ENCODE peak calls at places on chromosomes 5 and 9, in seven cellular contexts. O is ascending aorta, U is DND-41, V is MM.1S, D is keratinocyte, N is suprapubic skin, E is hepatocyte. K is an unnamed sample.

GRCh38 chr5:37831821-37832524 is 7.9 kb downstream of the GDNF start:
- DNase-seq in U (no peak), E (no peak), D (no peak), O (no peak), N (no peak), V (no peak), K (no peak)

GRCh38 chr9:124654431-124654830 is 116.7 kb downstream of the NR6A1 start:
- DNase-seq in U (no peak), N (no peak), E (no peak), D (no peak), V (no peak), O (no peak), K (no peak)

GRCh38 chr9:33125871-33126822 is 41.0 kb downstream of the B4GALT1 start:
- DNase-seq in N (no peak), V (no peak), E (peak), U (no peak), D (no peak), O (no peak), K (no peak)

GRCh38 chr5:112065818-112066217 is 308.8 kb upstream of the NREP start:
- DNase-seq in U (no peak), V (no peak), D (no peak), N (no peak), E (no peak), O (no peak), K (no peak)

GRCh38 chr9:35510745-35511428 is 21.0 kb downstream of the RUSC2 start:
- DNase-seq in U (no peak), N (no peak), E (peak), V (no peak), O (peak), D (no peak), K (peak)

GRCh38 chr5:6820851-6821479 is 107.7 kb downstream of the TENT4A start:
- DNase-seq in U (peak), V (peak), O (no peak), D (no peak), E (peak), N (no peak), K (peak)

GRCh38 chr9:120350596-120350995 is 229.4 kb downstream of the CDK5RAP2 start:
- DNase-seq in U (no peak), N (no peak), E (no peak), V (no peak), D (no peak), O (no peak), K (no peak)

GRCh38 chr9:78821126-78821822 is 524.3 kb downstream of the PSAT1 start:
- DNase-seq in N (no peak), V (peak), D (peak), O (no peak), U (no peak), E (peak), K (peak)

GRCh38 chr9:119273984-119274665 is 95.1 kb downstream of the BRINP1 start:
- DNase-seq in V (no peak), O (no peak), U (no peak), N (no peak), D (no peak), E (no peak), K (no peak)

DNA sequence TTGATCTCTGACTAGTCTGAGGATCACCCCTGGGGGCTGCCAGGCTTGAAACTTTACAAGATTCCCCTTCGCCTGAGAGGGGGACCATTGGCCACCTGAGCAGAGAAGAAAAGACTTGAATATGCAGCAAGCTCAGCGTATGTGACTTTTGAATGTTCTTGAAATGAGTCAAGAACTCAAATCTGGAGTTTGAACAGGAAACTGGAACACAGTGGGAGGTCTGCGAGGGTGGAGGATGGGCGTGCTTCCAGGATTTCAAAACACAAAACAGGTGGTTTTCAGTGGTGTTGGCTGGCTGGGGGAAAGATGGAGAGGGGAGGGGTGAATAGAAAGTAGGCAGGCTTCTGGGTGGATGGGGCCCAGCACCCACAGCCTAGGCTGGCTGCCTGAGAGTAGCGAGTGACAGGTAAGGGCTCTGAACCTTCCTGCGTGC is 40.6 kb downstream of the TMEM174 start:
- DNase-seq in E (no peak), U (no peak), D (no peak), O (no peak), N (no peak), V (no peak), K (no peak)
- H3K27ac ChIP-seq in E (no peak), U (no peak), D (no peak), O (no peak), N (no peak), V (no peak), K (no peak)

GRCh38 chr5:110790673-110791072 is 51.9 kb downstream of the SLC25A46 start:
- DNase-seq in D (no peak), N (no peak), E (peak), V (no peak), O (no peak), U (no peak), K (peak)
- TF ChIP-seq CTCF in D (no peak), N (no peak), E (peak), V (no peak), O (no peak), U (peak), K (peak)

GRCh38 chr9:133580416-133580738 is 28.8 kb downstream of the FAM163B start:
- DNase-seq in N (no peak), E (no peak), V (no peak), O (no peak), D (no peak), U (no peak), K (no peak)

GRCh38 chr9:133579601-133580415 is 29.4 kb downstream of the FAM163B start:
- DNase-seq in U (no peak), N (no peak), E (no peak), O (no peak), D (no peak), V (no peak), K (no peak)

GRCh38 chr9:133578524-133579230 is 30.5 kb downstream of the FAM163B start:
- DNase-seq in O (no peak), D (no peak), V (no peak), N (no peak), E (no peak), U (no peak), K (no peak)

GRCh38 chr9:133577463-133578112 is 31.6 kb downstream of the FAM163B start:
- DNase-seq in E (no peak), U (no peak), V (no peak), O (no peak), N (no peak), D (no peak), K (no peak)

DNA sequence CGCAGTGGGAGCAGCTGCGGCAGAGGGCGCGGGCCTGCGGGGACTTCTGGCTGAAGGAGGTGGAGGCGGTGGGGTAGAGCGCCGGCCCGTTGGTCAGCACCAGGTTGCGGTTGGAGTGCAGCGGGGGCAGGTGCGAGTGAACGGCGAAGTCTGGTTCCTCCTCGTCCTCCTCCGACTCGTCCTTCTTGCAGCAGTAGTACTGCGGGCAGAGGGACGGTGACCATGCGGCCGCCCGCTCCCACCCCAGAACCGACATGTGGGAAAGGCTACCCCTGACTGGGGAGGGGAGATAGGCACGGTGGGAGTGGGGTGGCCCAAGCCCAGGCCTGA is 30.0 kb downstream of the FAM163B start:
- DNase-seq in E (no peak), N (no peak), V (no peak), O (no peak), U (no peak), D (no peak), K (no peak)
- H3K27ac ChIP-seq in E (no peak), N (no peak), V (no peak), O (no peak), U (no peak), D (no peak), K (no peak)

GRCh38 chr5:130111723-130112122 is 207.5 kb downstream of the CHSY3 start:
- DNase-seq in N (no peak), E (no peak), O (no peak), U (no peak), V (peak), D (no peak), K (no peak)

GRCh38 chr5:130110333-130110732 is 206.1 kb downstream of the CHSY3 start:
- DNase-seq in U (no peak), D (no peak), N (no peak), E (peak), V (peak), O (no peak), K (no peak)

GRCh38 chr5:130112246-130112645 is 208.0 kb downstream of the CHSY3 start:
- DNase-seq in N (no peak), O (no peak), V (peak), D (no peak), E (no peak), U (no peak), K (no peak)

GRCh38 chr5:130104895-130105684 is 200.8 kb downstream of the CHSY3 start:
- DNase-seq in E (no peak), V (no peak), N (no peak), U (no peak), D (no peak), O (no peak), K (no peak)

GRCh38 chr5:130109152-130109551 is 204.9 kb downstream of the CHSY3 start:
- DNase-seq in V (peak), E (peak), D (no peak), N (no peak), U (no peak), O (no peak), K (peak)
- TF ChIP-seq CTCF in V (peak), E (peak), D (no peak), N (peak), U (peak), O (peak), K (peak)

GRCh38 chr9:121569266-121569648 is 69.6 kb upstream of the GGTA1 start:
- DNase-seq in E (no peak), V (no peak), U (no peak), N (no peak), O (no peak), D (no peak), K (no peak)
- H3K27ac ChIP-seq in E (no peak), V (no peak), U (no peak), N (no peak), O (peak), D (no peak), K (peak)

GRCh38 chr5:178790371-178790770 is 59.9 kb upstream of the ZNF354A start:
- DNase-seq in O (no peak), N (no peak), V (no peak), D (no peak), E (peak), U (no peak), K (peak)

GRCh38 chr5:178791976-178792375 is 61.5 kb upstream of the ZNF354A start:
- DNase-seq in U (no peak), D (no peak), E (no peak), O (no peak), V (no peak), N (no peak), K (no peak)

GRCh38 chr5:178793696-178794095 is 63.2 kb upstream of the ZNF354A start:
- DNase-seq in N (no peak), U (no peak), D (no peak), V (no peak), E (no peak), O (no peak), K (no peak)

GRCh38 chr5:178794433-178794832 is 64.0 kb upstream of the ZNF354A start:
- DNase-seq in O (no peak), D (no peak), N (no peak), E (no peak), V (no peak), U (no peak), K (no peak)

DNA sequence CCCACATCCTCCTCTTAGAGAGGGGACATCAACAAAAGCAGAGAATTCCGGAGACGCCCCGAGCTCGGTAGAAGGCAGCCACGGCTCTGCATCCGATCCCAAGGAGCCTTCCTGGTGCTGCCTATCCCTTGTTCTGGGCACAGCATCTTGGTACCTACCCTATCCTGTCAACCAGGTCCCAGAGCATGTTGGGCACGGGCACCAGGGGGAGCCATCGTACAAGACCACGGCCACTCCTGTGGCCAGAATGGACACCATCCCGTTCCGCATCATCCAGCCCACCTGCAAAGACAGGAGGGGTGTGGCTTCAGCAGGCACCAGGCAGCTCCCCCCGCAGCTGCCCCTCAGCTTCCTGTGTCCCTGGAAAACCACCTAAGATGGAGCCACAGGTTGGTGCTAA is 62.7 kb upstream of the ZNF354A start:
- DNase-seq in N (no peak), V (no peak), D (no peak), U (peak), E (peak), O (no peak), K (peak)
- TF ChIP-seq CTCF in N (peak), V (peak), D (peak), U (peak), E (peak), O (no peak), K (no peak)

K was measured in RWPE1.